ENCODE peak calls at places on chromosome 18, in six cellular contexts. R is breast epithelium; B is upper lobe of right lung; K is uterus; X is effector memory CD4-positive, alpha-beta T cell; P is astrocyte. V is an unnamed sample.

GRCh38 chr18:29711931-29712330 is 1330.6 kb downstream of the DSC3 start:
- DNase-seq in R (no peak), B (peak; percentile 35), K (no peak), X (no peak), P (no peak), V (no peak)

GRCh38 chr18:24019641-24020331 is 5.2 kb downstream of the TTC39C start:
- DNase-seq in R (no peak), B (no peak), K (no peak), X (peak; percentile 30), P (peak; percentile 66), V (no peak)

GRCh38 chr18:36460324-36460850 is 162.9 kb downstream of the FHOD3 start:
- DNase-seq in R (no peak), B (no peak), K (no peak), X (no peak), P (no peak), V (no peak)

GRCh38 chr18:23563377-23564043 is 22.8 kb downstream of the NPC1 start:
- DNase-seq in R (no peak), B (no peak), K (no peak), X (no peak), P (peak; percentile 68), V (peak; percentile 42)

GRCh38 chr18:56382541-56382940 is 255.9 kb downstream of the TXNL1 start:
- DNase-seq in R (no peak), B (no peak), K (no peak), X (no peak), P (peak; percentile 53), V (no peak)

GRCh38 chr18:5661179-5661578 is 117.4 kb upstream of the EPB41L3 start:
- DNase-seq in R (no peak), B (no peak), K (no peak), X (no peak), P (peak; percentile 41), V (no peak)

GRCh38 chr18:7234061-7234460 is 3.2 kb downstream of the LRRC30 start:
- DNase-seq in R (no peak), B (peak; percentile 63), K (no peak), X (no peak), P (no peak), V (no peak)

GRCh38 chr18:77321823-77322805 is 72.5 kb downstream of the GALR1 start:
- DNase-seq in R (no peak), B (no peak), K (no peak), X (no peak), P (no peak), V (no peak)

GRCh38 chr18:33116376-33116775 is 324.1 kb downstream of the CCDC178 start:
- DNase-seq in R (no peak), B (peak; percentile 49), K (no peak), X (no peak), P (peak; percentile 19), V (no peak)

GRCh38 chr18:30376515-30376914 is 666.0 kb downstream of the DSC3 start:
- DNase-seq in R (no peak), B (no peak), K (no peak), X (no peak), P (no peak), V (no peak)

GRCh38 chr18:45920367-45920766 is 46.8 kb downstream of the EPG5 start:
- DNase-seq in R (peak; percentile 82), B (peak; percentile 84), K (peak; percentile 25), X (no peak), P (peak; percentile 51), V (no peak)

GRCh38 chr18:59087391-59087790 is 52.3 kb upstream of the SEC11C start:
- DNase-seq in R (no peak), B (no peak), K (no peak), X (no peak), P (no peak), V (no peak)

GRCh38 chr18:41989508-41989907 is 34.5 kb downstream of the PIK3C3 start:
- DNase-seq in R (no peak), B (no peak), K (no peak), X (no peak), P (no peak), V (no peak)

GRCh38 chr18:9653390-9653789 is 39.0 kb upstream of the PPP4R1 start:
- DNase-seq in R (peak; percentile 90), B (no peak), K (no peak), X (no peak), P (no peak), V (no peak)

GRCh38 chr18:78364123-78364522 is 615.5 kb upstream of the SALL3 start:
- DNase-seq in R (no peak), B (no peak), K (no peak), X (no peak), P (no peak), V (no peak)

GRCh38 chr18:75215663-75216062 is 5.1 kb downstream of the TSHZ1 start:
- DNase-seq in R (no peak), B (no peak), K (no peak), X (no peak), P (no peak), V (no peak)
- H3K4me1 ChIP-seq in R (peaks cover 3% of the 10 kb centered on the region), B (peaks cover 60% of the 10 kb centered on the region), K (peaks cover 4% of the 10 kb centered on the region), X (peaks cover 35% of the 10 kb centered on the region), P (peaks cover 8% of the 10 kb centered on the region), V (peaks cover 34% of the 10 kb centered on the region)

DNA sequence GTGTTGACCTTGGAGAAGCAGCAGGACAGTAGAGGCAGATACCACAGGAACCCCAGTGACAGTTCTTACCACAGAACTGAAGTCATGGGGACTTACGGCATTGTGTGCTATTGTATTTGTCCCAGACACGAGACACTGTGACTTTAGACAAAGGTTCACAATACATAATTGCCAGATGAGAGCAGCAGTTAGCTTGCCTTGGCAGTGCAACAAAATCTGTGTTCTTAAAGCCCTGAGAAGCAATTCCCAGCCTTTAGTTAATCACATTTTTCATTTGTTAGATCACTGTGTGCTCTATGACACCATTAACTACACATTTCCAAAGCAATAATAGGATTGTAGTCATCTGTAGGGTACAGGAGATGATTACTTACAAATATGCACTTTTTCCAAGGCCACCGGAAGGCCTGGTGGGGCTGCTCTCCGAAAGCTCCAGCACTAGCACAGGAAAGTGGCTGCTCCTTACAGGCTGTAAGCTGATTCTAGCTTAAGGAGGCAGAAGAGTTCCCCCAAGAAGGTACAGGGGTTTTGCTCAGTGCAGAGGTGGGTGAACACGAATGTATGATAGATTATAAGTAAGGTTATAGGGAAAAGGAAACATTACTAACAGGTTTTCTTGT is 97.5 kb upstream of the LDLRAD4 start:
- DNase-seq in R (no peak), B (no peak), K (no peak), X (no peak), P (peak; percentile 82), V (no peak)
- H3K36me3 ChIP-seq in R (no peaks in the 10 kb centered on the region), B (peaks cover 54% of the 10 kb centered on the region), K (no peaks in the 10 kb centered on the region), X (peaks cover 28% of the 10 kb centered on the region), P (peaks cover 20% of the 10 kb centered on the region), V (peaks cover 48% of the 10 kb centered on the region)

GRCh38 chr18:44701227-44701626 is 20.5 kb downstream of the SETBP1 start:
- DNase-seq in R (no peak), B (no peak), K (no peak), X (no peak), P (no peak), V (no peak)
- H3K27ac ChIP-seq in R (peak overlapping the region; percentile 83), B (no peak overlapping the region), K (peak overlapping the region; percentile 81), X (no peak overlapping the region), P (no peak overlapping the region), V (no peak overlapping the region)

GRCh38 chr18:79935499-79935898 is 16.0 kb downstream of the SLC66A2 start:
- DNase-seq in R (no peak), B (no peak), K (peak; percentile 3), X (no peak), P (no peak), V (no peak)

GRCh38 chr18:79935925-79936324 is 15.5 kb downstream of the SLC66A2 start:
- DNase-seq in R (no peak), B (peak; percentile 44), K (peak; percentile 5), X (no peak), P (no peak), V (no peak)

GRCh38 chr18:79933765-79934164 is 17.7 kb downstream of the SLC66A2 start:
- DNase-seq in R (no peak), B (peak; percentile 64), K (peak; percentile 7), X (no peak), P (peak; percentile 21), V (no peak)

GRCh38 chr18:79934311-79935097 is 16.9 kb downstream of the SLC66A2 start:
- DNase-seq in R (no peak), B (peak; percentile 49), K (peak; percentile 14), X (no peak), P (no peak), V (no peak)

DNA sequence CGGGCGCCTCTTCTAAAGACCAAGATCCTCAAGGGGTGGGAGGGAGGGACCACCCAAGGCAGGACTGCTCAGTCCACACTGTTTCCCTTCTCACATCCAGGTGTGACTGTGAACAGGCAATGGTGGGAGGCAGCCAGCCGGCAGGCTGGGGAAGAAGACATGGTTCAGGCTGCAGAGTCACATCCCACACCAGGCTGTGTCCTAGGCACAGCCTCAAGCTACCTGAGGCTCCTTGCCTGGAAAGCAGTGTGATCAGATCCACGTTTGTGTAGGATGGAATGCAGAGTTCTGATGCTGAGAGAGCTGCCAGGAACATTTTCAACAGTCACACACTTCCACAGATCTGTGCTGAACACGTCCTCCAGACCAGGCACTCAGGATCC is 16.4 kb downstream of the SLC66A2 start:
- DNase-seq in R (no peak), B (peak; percentile 40), K (no peak), X (no peak), P (no peak), V (no peak)
- H3K4me1 ChIP-seq in R (no peaks in the 10 kb centered on the region), B (peaks cover 19% of the 10 kb centered on the region), K (no peaks in the 10 kb centered on the region), X (no peaks in the 10 kb centered on the region), P (no peaks in the 10 kb centered on the region), V (no peaks in the 10 kb centered on the region)

DNA sequence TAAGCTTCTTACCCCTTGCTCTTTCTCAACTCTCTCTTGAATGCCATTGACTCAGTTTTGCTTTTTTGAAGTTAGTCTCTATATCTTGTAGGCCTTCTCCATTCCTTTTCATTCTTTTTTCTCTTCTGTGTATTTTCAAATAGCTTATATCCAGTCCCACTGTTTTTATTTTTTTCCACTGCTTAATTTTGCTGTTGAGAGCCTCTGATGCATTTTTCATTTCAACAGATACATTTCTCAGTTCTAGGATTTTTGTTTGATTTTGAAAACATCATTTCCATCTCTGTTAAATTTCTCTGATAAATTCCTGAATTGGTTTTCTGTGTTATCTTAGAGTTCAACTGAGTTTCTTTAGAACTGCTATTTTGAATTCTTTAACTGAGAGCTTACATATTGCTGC is 45.9 kb downstream of the MIB1 start:
- DNase-seq in R (no peak), B (no peak), K (no peak), X (no peak), P (no peak), V (no peak)
- H3K36me3 ChIP-seq in R (peaks cover 10% of the 10 kb centered on the region), B (peaks cover 46% of the 10 kb centered on the region), K (no peaks in the 10 kb centered on the region), X (peaks cover 42% of the 10 kb centered on the region), P (no peaks in the 10 kb centered on the region), V (peaks cover 33% of the 10 kb centered on the region)

DNA sequence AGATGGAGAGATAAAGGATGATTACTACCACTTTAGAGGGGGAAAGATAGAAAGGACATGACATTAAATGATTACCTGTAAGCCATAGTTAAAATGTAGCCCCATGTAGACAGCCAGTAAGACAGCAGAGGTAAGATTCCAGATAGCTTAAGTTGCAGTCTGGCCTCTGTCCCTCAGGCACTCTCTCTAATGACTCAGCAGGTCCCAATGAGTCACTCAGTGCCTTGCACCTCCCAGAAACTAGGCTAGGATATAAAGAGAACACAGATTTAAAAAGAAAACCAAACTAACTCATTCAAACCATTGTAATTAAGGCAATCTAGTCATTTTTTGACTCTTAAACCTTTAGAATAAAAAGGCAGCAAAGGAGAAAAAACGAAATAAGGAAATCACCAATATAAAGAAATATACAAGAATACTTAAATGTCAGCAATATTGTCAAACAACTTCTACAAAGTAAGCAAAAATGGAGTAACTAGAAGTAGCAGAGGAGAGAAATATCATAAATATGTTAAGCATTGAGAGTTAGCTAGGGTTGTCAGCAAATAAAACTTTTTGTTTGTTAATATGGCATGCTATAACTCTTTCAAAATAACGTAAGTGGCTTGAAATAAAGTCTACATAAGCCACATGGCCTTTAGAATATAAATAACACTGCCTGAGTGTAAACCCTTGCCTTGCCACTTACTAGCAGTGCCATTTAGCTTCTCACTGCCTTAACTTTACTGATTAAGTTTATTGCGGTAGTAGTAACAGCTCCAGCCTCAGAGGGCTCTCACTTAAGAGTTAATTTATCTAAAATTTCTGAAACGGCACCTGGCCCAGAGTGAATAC is 48.5 kb downstream of the SOCS6 start:
- DNase-seq in R (peak; percentile 36), B (no peak), K (no peak), X (no peak), P (peak; percentile 87), V (peak; percentile 79)
- H3K27ac ChIP-seq in R (no peak overlapping the region), B (no peak overlapping the region), K (no peak overlapping the region), X (no peak overlapping the region), P (peak overlapping the region; percentile 27), V (peak overlapping the region; percentile 47)

V was measured in SJSA1.